ENCODE peak calls at places on chromosomes 13 and 19, in four cellular contexts. N is ascending aorta, U is small intestine, F is GM23248. V is an unnamed sample. For H3K4me1 and H3K27me3, the result is how much of the 10 kb centered on the place peaks cover.

GRCh38 chr13:73938375-73939070 is 195.7 kb downstream of the KLF12 start:
- DNase-seq in N (no peak), U (no peak), F (peak), V (no peak)

GRCh38 chr13:29684441-29684840 is 89.0 kb upstream of the SLC7A1 start:
- DNase-seq in N (no peak), U (no peak), F (peak), V (no peak)

GRCh38 chr13:90402613-90403012 is 944.9 kb upstream of the MIR17HG start:
- DNase-seq in N (no peak), U (no peak), F (peak), V (no peak)

GRCh38 chr19:6718741-6719539 is 1.5 kb downstream of the C3 start:
- DNase-seq in N (no peak), U (no peak), F (peak), V (no peak)

GRCh38 chr13:108463365-108463764 is 166.0 kb upstream of the MYO16 start:
- DNase-seq in N (no peak), U (no peak), F (peak), V (no peak)

GRCh38 chr13:35857769-35858168 is 273.4 kb downstream of the DCLK1 start:
- DNase-seq in N (no peak), U (no peak), F (no peak), V (no peak)

GRCh38 chr13:30792257-30793000 is 57.1 kb downstream of the ALOX5AP start:
- DNase-seq in N (peak), U (peak), F (peak), V (peak)

GRCh38 chr13:46614582-46614981 is 61.6 kb downstream of the LRCH1 start:
- DNase-seq in N (no peak), U (no peak), F (no peak), V (no peak)

GRCh38 chr13:21526707-21527454 is 67.8 kb upstream of the ZDHHC20 start:
- DNase-seq in N (no peak), U (peak), F (no peak), V (no peak)

GRCh38 chr19:18743281-18743825 is 47.8 kb downstream of the COMP start:
- DNase-seq in N (no peak), U (peak), F (no peak), V (no peak)

GRCh38 chr13:50898338-50898737 is 11.3 kb upstream of the RNASEH2B start:
- DNase-seq in N (no peak), U (no peak), F (no peak), V (no peak)

GRCh38 chr13:39363393-39363792 is 239.6 kb downstream of the LHFPL6 start:
- DNase-seq in N (no peak), U (no peak), F (no peak), V (no peak)

GRCh38 chr13:113551081-113552000 is 33.2 kb upstream of the TFDP1 start:
- DNase-seq in N (no peak), U (no peak), F (no peak), V (peak)

GRCh38 chr19:3694361-3695123 is 5.7 kb downstream of the PIP5K1C start:
- DNase-seq in N (no peak), U (no peak), F (no peak), V (no peak)

GRCh38 chr13:38954291-38954690 is 36.3 kb downstream of the STOML3 start:
- DNase-seq in N (no peak), U (no peak), F (peak), V (no peak)

GRCh38 chr13:39263531-39263930 is 225.3 kb downstream of the NHLRC3 start:
- DNase-seq in N (no peak), U (no peak), F (no peak), V (no peak)

GRCh38 chr19:15291089-15291488 is 41.2 kb downstream of the BRD4 start:
- DNase-seq in N (no peak), U (no peak), F (peak), V (no peak)
- H3K4me1 ChIP-seq in N (half or more), U (under half), F (half or more), V (under half)

GRCh38 chr13:27522847-27523246 is 72.5 kb upstream of the MTIF3 start:
- DNase-seq in N (no peak), U (no peak), F (no peak), V (no peak)
- H3K27me3 ChIP-seq in N (under half), U (under half), F (under half), V (under half)

GRCh38 chr13:44259045-44260042 is 114.3 kb upstream of the SERP2 start:
- DNase-seq in N (peak), U (peak), F (peak), V (no peak)
- H3K27ac ChIP-seq in N (peak), U (peak), F (no peak), V (no peak)

GRCh38 chr13:41649659-41650058 is 192.3 kb downstream of the RGCC start:
- DNase-seq in N (no peak), U (no peak), F (peak), V (no peak)

GRCh38 chr13:41648314-41648935 is 191.1 kb downstream of the RGCC start:
- DNase-seq in N (no peak), U (peak), F (peak), V (no peak)

GRCh38 chr13:41651413-41652068 is 194.2 kb downstream of the RGCC start:
- DNase-seq in N (no peak), U (no peak), F (peak), V (no peak)

GRCh38 chr13:41652735-41653361 is 195.5 kb downstream of the RGCC start:
- DNase-seq in N (no peak), U (peak), F (peak), V (no peak)

DNA sequence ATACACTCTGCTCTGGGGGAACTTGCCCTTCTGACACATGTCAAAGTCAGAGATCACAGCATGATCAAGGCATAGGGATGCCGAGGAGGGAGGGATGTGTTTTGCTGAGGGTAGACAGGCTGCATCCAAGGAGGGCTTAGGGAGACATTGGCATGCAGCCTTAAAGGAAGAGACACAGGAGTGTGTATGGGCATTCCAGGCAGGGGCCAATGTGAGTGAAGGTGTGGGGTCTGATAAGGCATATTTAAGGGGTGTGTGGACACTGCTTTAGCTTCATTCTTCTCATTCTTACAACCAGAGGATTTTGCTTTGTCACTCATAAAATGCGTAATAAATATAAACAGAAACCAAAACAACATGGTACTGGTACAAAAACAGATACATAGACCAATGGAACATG is 193.4 kb downstream of the RGCC start:
- DNase-seq in N (no peak), U (no peak), F (no peak), V (no peak)
- H3K4me1 ChIP-seq in N (under half), U (under half), F (under half), V (under half)

DNA sequence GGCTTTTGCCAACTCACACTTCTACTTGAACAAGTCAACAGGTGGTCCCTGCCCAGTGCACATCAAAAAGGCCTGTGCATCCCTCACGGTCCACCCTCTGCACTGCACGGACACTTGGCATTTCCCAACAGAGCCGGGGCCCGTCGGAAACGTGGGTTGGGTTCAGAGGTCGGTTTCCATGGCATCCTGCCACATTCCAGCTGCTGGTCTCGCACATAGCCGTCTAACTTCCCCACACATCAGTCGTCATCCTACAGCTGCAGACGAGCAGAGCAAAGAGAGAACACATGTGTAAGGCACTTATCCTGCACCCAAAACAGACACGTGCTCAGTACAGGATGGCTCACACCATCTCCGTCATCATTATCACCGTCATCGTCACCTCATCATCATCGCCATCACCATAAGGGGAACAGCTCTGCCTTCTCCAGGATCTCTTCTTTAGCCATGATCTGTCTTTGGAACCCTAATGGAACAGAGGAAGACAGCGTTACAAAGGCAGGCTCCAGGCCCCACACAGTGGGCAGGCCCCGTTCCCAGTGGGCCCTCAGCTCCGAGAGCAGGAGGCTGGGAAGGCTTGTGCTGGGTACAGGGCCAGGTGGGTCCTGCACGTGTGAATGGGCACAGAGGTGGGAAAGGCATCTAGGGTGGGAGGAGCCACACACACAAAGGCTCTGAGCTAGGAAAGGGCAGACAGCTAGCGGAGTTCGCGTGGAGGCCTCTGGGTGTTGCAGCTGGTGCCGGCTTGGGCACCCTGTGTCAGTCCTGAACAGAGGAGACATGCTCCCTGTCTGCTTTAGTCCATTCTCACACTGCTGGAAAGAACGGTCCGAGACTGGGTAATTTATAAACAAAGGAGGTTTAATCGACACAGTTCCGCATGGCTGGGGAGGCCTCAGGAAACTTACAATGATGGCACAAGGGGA is 170.8 kb upstream of the SOX1 start:
- DNase-seq in N (no peak), U (no peak), F (no peak), V (peak)
- H3K27me3 ChIP-seq in N (under half), U (under half), F (under half), V (under half)

GRCh38 chr13:79318664-79319063 is 87.4 kb downstream of the RBM26 start:
- DNase-seq in N (no peak), U (no peak), F (no peak), V (no peak)
- H3K27ac ChIP-seq in N (no peak), U (no peak), F (no peak), V (no peak)

DNA sequence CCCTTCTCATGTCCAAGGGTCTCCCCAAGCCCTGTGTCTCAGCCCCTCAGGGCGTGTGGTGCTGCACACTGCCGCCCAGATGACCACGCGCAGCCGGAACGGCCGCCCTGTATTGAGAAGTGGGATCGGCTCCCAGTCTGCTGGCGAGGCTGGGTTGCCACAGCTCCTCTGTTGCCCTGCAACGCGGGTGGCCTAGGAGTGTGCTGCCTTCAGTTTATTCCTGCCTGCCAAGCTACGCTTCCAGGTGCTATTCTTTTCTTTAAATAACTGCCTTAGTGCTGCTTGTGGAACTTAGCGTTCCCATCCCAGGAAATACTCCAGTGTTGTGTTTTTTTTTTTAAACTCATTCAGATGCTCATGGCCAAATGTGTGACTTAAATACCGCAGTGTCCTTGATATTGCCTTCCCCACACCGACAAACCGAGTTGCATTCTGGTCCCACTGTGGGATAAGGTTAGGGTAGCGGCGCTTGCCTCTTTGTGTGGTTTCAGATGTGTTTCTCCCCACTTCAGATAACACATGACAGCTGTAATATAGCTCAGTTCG is 16.6 kb downstream of the ACTN4 start:
- DNase-seq in N (no peak), U (no peak), F (no peak), V (no peak)
- H3K4me1 ChIP-seq in N (half or more), U (under half), F (half or more), V (half or more)

DNA sequence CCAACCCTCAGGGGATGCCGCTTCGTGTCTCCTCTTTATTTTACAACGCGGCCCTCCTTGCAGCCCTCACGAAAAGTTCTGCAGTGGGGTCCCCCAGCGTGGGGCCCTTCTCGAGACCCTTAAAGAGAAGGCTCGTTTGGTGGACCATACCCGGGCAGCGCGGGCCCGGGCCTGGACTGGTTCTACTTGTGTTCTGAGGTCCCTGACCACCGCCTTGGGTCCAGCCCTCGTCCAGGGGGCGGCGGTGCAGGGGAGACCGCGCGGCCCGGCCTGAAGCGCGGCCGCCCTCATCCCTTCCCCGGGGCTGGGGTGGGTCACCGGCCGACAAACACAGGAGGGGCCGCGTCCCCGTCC is 400 bp upstream of the SERP2 start:
- DNase-seq in N (no peak), U (no peak), F (no peak), V (no peak)
- H3K27me3 ChIP-seq in N (under half), U (under half), F (under half), V (under half)

V was measured in RWPE2.